ENCODE peak calls at places on chromosomes 6 and 20, in six cellular contexts. S is mammary epithelial cell, I is IMR-90, U is SK-N-SH, L is GM23338, C is A549. H is an unnamed sample.

GRCh38 chr6:108068618-108069017 is 5.9 kb downstream of the OSTM1 start:
- DNase-seq in C (no peak), I (no peak), S (no peak), L (no peak), U (no peak), H (no peak)

GRCh38 chr6:24949020-24949569 is 13.3 kb upstream of the RIPOR2 start:
- DNase-seq in S (no peak), L (no peak), C (no peak), I (no peak), U (no peak), H (no peak)

GRCh38 chr6:8731874-8732273 is 296.5 kb upstream of the SLC35B3 start:
- DNase-seq in S (no peak), L (no peak), C (no peak), U (no peak), I (no peak), H (no peak)

GRCh38 chr6:127206531-127207065 is 60.1 kb upstream of the RNF146 start:
- DNase-seq in I (peak), C (no peak), L (no peak), S (no peak), U (no peak), H (peak)

GRCh38 chr6:116047173-116047933 is 13.3 kb downstream of the FRK start:
- DNase-seq in L (no peak), U (no peak), C (peak), S (peak), I (peak), H (no peak)

GRCh38 chr6:78947529-78947928 is 80.2 kb downstream of the IRAK1BP1 start:
- DNase-seq in I (peak), L (no peak), S (no peak), U (no peak), C (no peak), H (peak)

GRCh38 chr6:31813463-31813849 is 1.6 kb downstream of the HSPA1L start:
- DNase-seq in I (no peak), S (no peak), U (no peak), C (no peak), L (no peak), H (no peak)

GRCh38 chr20:45419188-45420091 is 3.5 kb downstream of the PIGT start:
- DNase-seq in L (no peak), S (peak), U (no peak), I (peak), C (peak), H (peak)

GRCh38 chr20:15236812-15237211 is 899.4 kb upstream of the FLRT3 start:
- DNase-seq in U (peak), C (peak), I (peak), L (peak), S (peak), H (peak)

GRCh38 chr6:81171991-81172740 is 580.3 kb downstream of the TENT5A start:
- DNase-seq in C (no peak), I (peak), S (peak), U (no peak), L (peak), H (peak)

GRCh38 chr6:165986647-165987482 is 180.8 kb downstream of the TBXT start:
- DNase-seq in U (peak), C (peak), I (peak), L (peak), S (no peak), H (peak)

GRCh38 chr6:47722178-47722577 is 23.8 kb downstream of the ADGRF4 start:
- DNase-seq in U (no peak), L (no peak), I (no peak), S (peak), C (no peak), H (no peak)

GRCh38 chr20:50513169-50514034 is 3.2 kb downstream of the PTPN1 start:
- DNase-seq in I (peak), L (no peak), C (no peak), S (peak), U (no peak), H (peak)

GRCh38 chr6:88953550-88954386 is 9.7 kb downstream of the RNGTT start:
- DNase-seq in U (no peak), S (no peak), C (no peak), I (no peak), L (no peak), H (no peak)

GRCh38 chr6:127436578-127437110 is 22.5 kb downstream of the KIAA0408 start:
- DNase-seq in C (no peak), L (no peak), S (no peak), I (no peak), U (peak), H (no peak)

GRCh38 chr6:116536216-116536621 is 9.3 kb downstream of the TRAPPC3L start:
- DNase-seq in I (peak), S (peak), L (peak), C (peak), U (peak), H (peak)

GRCh38 chr20:7993238-7993637 is 26.3 kb downstream of the TMX4 start:
- DNase-seq in S (no peak), I (no peak), C (no peak), U (no peak), L (no peak), H (no peak)

GRCh38 chr6:45835725-45836437 is 179.8 kb downstream of the CLIC5 start:
- DNase-seq in I (no peak), U (no peak), L (no peak), S (peak), C (no peak), H (peak)

GRCh38 chr6:41858703-41859102 is 36.5 kb downstream of the USP49 start:
- DNase-seq in I (no peak), L (no peak), C (no peak), S (no peak), U (no peak), H (no peak)

GRCh38 chr6:101907356-101908217 is 514.1 kb downstream of the GRIK2 start:
- DNase-seq in C (peak), L (no peak), S (no peak), U (no peak), I (no peak), H (no peak)

GRCh38 chr20:45725134-45725533 is 3.0 kb downstream of the SPINT4 start:
- DNase-seq in I (no peak), S (no peak), C (no peak), U (no peak), L (no peak), H (peak)

GRCh38 chr6:52394251-52394666 is 25.9 kb upstream of the EFHC1 start:
- DNase-seq in L (no peak), U (no peak), C (no peak), I (no peak), S (no peak), H (no peak)

GRCh38 chr20:25238319-25239037 is 9.4 kb upstream of the PYGB start:
- DNase-seq in I (peak), U (no peak), S (peak), C (no peak), L (no peak), H (peak)

GRCh38 chr6:125797120-125797933 is 6.6 kb downstream of the NCOA7 start:
- DNase-seq in C (no peak), I (no peak), S (no peak), L (no peak), U (no peak), H (no peak)

GRCh38 chr6:125588268-125588667 is 161.2 kb upstream of the HEY2 start:
- DNase-seq in L (no peak), I (no peak), C (no peak), U (no peak), S (no peak), H (no peak)

GRCh38 chr6:5425797-5426196 is 164.5 kb downstream of the FARS2 start:
- DNase-seq in L (no peak), I (no peak), U (no peak), S (no peak), C (no peak), H (no peak)

GRCh38 chr6:19734519-19734918 is 102.7 kb upstream of the ID4 start:
- DNase-seq in I (no peak), U (no peak), S (no peak), C (no peak), L (peak), H (peak)

GRCh38 chr6:32666420-32667300 is at the start of gene HLA-DQB1:
- DNase-seq in S (peak), I (no peak), U (peak), C (peak), L (peak), H (peak)

GRCh38 chr6:170372380-170373325 is 66.1 kb downstream of the FAM120B start:
- DNase-seq in L (peak), U (no peak), I (no peak), S (no peak), C (no peak), H (no peak)

DNA sequence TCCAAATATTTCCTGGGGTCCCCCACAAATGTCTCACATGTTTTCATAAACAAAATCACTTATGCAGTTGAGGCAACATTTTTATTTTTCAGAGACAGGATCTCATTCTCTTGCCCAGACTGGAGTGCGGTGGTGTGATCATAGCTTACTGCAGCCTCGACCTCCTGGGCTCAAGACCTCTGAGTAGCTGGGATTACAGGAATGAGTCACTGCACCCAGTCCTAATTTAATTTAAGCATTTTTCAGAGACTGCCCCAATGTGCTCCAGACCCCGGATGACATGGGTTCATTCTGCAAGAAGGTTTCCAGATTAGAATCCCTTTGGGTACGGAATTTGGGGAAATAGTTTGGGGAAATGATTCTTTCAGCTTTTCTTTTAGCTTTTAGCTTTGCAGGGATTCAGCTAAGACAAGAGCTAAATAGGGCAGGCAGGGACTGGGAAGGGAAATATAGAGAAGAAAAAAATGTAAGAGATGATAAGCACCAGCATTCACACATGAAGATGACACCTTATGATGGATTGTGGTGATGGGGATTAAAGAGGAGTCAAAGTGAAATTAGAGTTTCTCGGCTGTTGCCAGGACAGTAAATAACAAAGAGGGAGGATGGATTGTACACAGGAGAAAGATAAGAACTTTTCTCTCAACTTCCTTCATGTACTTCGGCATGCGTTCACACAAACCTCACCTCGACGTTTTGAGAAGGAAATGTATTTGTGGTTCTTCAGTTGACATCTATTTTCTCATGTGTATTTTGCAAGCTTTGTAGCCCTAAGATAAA is 169.4 kb upstream of the TAB2 start:
- DNase-seq in U (no peak), L (no peak), S (no peak), C (no peak), I (no peak), H (no peak)
- H3K4me2 ChIP-seq in U (no peak), L (no peak), S (no peak), C (no peak), I (no peak), H (no peak)

GRCh38 chr6:167148997-167149396 is 8.8 kb downstream of the GPR31 start:
- DNase-seq in L (no peak), C (no peak), I (no peak), S (no peak), U (no peak), H (no peak)

GRCh38 chr6:167145468-167145867 is 12.3 kb downstream of the GPR31 start:
- DNase-seq in I (no peak), C (no peak), U (no peak), L (no peak), S (no peak), H (no peak)

GRCh38 chr6:167146173-167146572 is 11.6 kb downstream of the GPR31 start:
- DNase-seq in S (no peak), C (no peak), U (no peak), L (no peak), I (no peak), H (no peak)

GRCh38 chr6:167143041-167143440 is 14.7 kb downstream of the GPR31 start:
- DNase-seq in C (no peak), I (no peak), L (no peak), U (no peak), S (no peak), H (no peak)

DNA sequence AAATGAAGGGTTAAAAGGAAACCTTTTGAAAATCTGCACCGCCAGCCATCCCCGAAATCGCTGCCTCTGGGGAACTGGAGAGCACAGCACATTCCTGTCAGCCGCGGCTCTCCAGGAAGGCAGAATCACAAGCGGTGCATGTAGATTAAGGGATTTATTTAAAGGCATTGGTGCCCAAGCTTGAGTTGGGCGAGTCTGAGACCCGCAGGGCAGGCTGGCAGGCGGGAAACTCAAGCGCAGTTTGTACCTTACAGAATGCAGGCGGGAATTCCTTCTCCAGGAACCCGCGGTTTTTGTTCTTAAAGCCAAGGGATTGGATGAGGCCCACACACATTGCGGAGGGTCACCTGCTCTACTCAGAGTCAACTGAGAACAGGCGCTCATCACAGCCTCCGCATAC is 10.8 kb downstream of the GPR31 start:
- DNase-seq in I (no peak), L (peak), S (no peak), C (no peak), U (no peak), H (no peak)
- H3K4me2 ChIP-seq in I (no peak), L (peak), S (no peak), C (no peak), U (no peak), H (no peak)

GRCh38 chr6:157326979-157327378 is 3.7 kb upstream of the TMEM242 start:
- DNase-seq in I (peak), S (no peak), C (no peak), U (no peak), L (no peak), H (no peak)
- H3K4me2 ChIP-seq in I (no peak), S (no peak), C (no peak), U (peak), L (no peak), H (no peak)

GRCh38 chr6:36997811-36998722 is 7.4 kb upstream of the FGD2 start:
- DNase-seq in L (no peak), I (no peak), C (no peak), S (no peak), U (peak), H (no peak)
- H3K4me2 ChIP-seq in L (no peak), I (no peak), C (no peak), S (no peak), U (no peak), H (no peak)

H was measured in fibroblast of lung.